ENCODE peak calls at places on chromosomes 3 and 15, in five cellular contexts. E, A, G, R and O are unnamed samples.

GRCh38 chr15:83581381-83581780 is 72.5 kb upstream of the ADAMTSL3 start:
- DNase-seq in E (no peak), A (no peak), G (no peak), R (no peak), O (peak)

GRCh38 chr3:161474139-161474538 is 22.5 kb upstream of the OTOL1 start:
- DNase-seq in E (no peak), A (peak), G (no peak), R (no peak), O (no peak)

GRCh38 chr15:55230051-55230670 is 33.4 kb upstream of the RSL24D1 start:
- DNase-seq in E (no peak), A (no peak), G (no peak), R (no peak), O (no peak)

GRCh38 chr3:31980530-31981205 is 394 bp downstream of the OSBPL10 start:
- DNase-seq in E (peak), A (no peak), G (peak), R (peak), O (no peak)

GRCh38 chr3:147398841-147399534 is 7.4 kb downstream of the ZIC4 start:
- DNase-seq in E (no peak), A (no peak), G (no peak), R (no peak), O (peak)

GRCh38 chr3:149906036-149906435 is 64.7 kb downstream of the PFN2 start:
- DNase-seq in E (no peak), A (no peak), G (no peak), R (no peak), O (no peak)

GRCh38 chr3:175392653-175393052 is 533.5 kb downstream of the NAALADL2 start:
- DNase-seq in E (no peak), A (peak), G (no peak), R (no peak), O (no peak)

GRCh38 chr3:72976182-72976825 is 20.3 kb upstream of the PPP4R2 start:
- DNase-seq in E (no peak), A (no peak), G (no peak), R (no peak), O (no peak)

GRCh38 chr3:52688266-52688665 is 2.4 kb downstream of the GNL3 start:
- DNase-seq in E (no peak), A (no peak), G (no peak), R (no peak), O (no peak)